ENCODE peak calls at places on chromosomes 13 and 19, in four cellular contexts. K, C, T and U are unnamed samples.

GRCh38 chr19:11538232-11539036 is at the start of gene CNN1:
- DNase-seq in K (peak; percentile 11), C (peak; percentile 72), T (peak; percentile 90), U (peak; percentile 51)

GRCh38 chr13:93169980-93170379 is 56.6 kb upstream of the GPC6 start:
- DNase-seq in K (no peak), C (no peak), T (peak; percentile 97), U (no peak)

GRCh38 chr19:29569038-29569911 is 36.8 kb upstream of the POP4 start:
- DNase-seq in K (no peak), C (no peak), T (no peak), U (no peak)

GRCh38 chr19:17103177-17103576 is 27.6 kb downstream of the MYO9B start:
- DNase-seq in K (no peak), C (peak; percentile 26), T (peak; percentile 45), U (no peak)

GRCh38 chr19:45769821-45770191 is 754 bp upstream of the SIX5 start:
- DNase-seq in K (peak; percentile 66), C (peak; percentile 73), T (peak; percentile 38), U (no peak)

GRCh38 chr19:33863436-33863835 is 66.8 kb downstream of the KCTD15 start:
- DNase-seq in K (no peak), C (no peak), T (no peak), U (no peak)

GRCh38 chr19:23777216-23777615 is 18.5 kb upstream of the ZNF681 start:
- DNase-seq in K (no peak), C (no peak), T (no peak), U (no peak)

GRCh38 chr19:47280183-47280797 is 5.6 kb downstream of the INAFM1 start:
- DNase-seq in K (no peak), C (peak; percentile 46), T (no peak), U (no peak)

GRCh38 chr13:23928985-23929384 is 31.7 kb upstream of the C1QTNF9B start:
- DNase-seq in K (no peak), C (no peak), T (peak; percentile 90), U (peak; percentile 27)

GRCh38 chr19:45107621-45108170 is 14.7 kb downstream of the PPP1R37 start:
- DNase-seq in K (no peak), C (no peak), T (no peak), U (no peak)

GRCh38 chr19:15913384-15913783 is 15.5 kb upstream of the CYP4F2 start:
- DNase-seq in K (no peak), C (no peak), T (no peak), U (no peak)

GRCh38 chr13:105426454-105426853 is 1109.0 kb downstream of the EFNB2 start:
- DNase-seq in K (no peak), C (no peak), T (no peak), U (no peak)

GRCh38 chr19:11349171-11349570 is 2.9 kb downstream of the CCDC159 start:
- DNase-seq in K (no peak), C (no peak), T (no peak), U (no peak)

GRCh38 chr19:778910-779653 is 18.2 kb upstream of the PTBP1 start:
- DNase-seq in K (peak; percentile 60), C (no peak), T (peak; percentile 94), U (peak; percentile 87)

GRCh38 chr13:98297043-98297442 is 120.0 kb upstream of the RNF113B start:
- DNase-seq in K (no peak), C (no peak), T (no peak), U (no peak)

GRCh38 chr13:93227280-93227905 is 786 bp downstream of the GPC6 start:
- DNase-seq in K (no peak), C (peak; percentile 75), T (peak; percentile 52), U (no peak)

GRCh38 chr19:7644550-7644877 is 7.6 kb downstream of the STXBP2 start:
- DNase-seq in K (no peak), C (no peak), T (no peak), U (no peak)

GRCh38 chr19:29724102-29724641 is 9.1 kb upstream of the C19orf12 start:
- DNase-seq in K (no peak), C (peak; percentile 71), T (peak; percentile 5), U (no peak)

GRCh38 chr19:41896581-41896942 is 13.6 kb downstream of the ARHGEF1 start:
- DNase-seq in K (no peak), C (no peak), T (no peak), U (no peak)

GRCh38 chr19:30664358-30665058 is 292.3 kb downstream of the ZNF536 start:
- DNase-seq in K (peak; percentile 60), C (peak; percentile 76), T (peak; percentile 4), U (no peak)

GRCh38 chr13:37344051-37344450 is 238.6 kb upstream of the CSNK1A1L start:
- DNase-seq in K (no peak), C (no peak), T (no peak), U (no peak)

GRCh38 chr19:39131255-39131755 is 5.7 kb downstream of the PAK4 start:
- DNase-seq in K (peak; percentile 84), C (no peak), T (peak; percentile 35), U (no peak)

GRCh38 chr13:73998631-73999030 is 135.6 kb downstream of the KLF12 start:
- DNase-seq in K (no peak), C (no peak), T (no peak), U (no peak)

GRCh38 chr13:93284056-93284455 is 57.4 kb downstream of the GPC6 start:
- DNase-seq in K (no peak), C (no peak), T (no peak), U (no peak)

GRCh38 chr13:21852043-21852442 is 181.2 kb downstream of the FGF9 start:
- DNase-seq in K (no peak), C (no peak), T (peak; percentile 9), U (no peak)

GRCh38 chr13:73870036-73870741 is 264.0 kb downstream of the KLF12 start:
- DNase-seq in K (no peak), C (no peak), T (peak; percentile 42), U (no peak)

GRCh38 chr13:32840840-32841713 is 175.1 kb upstream of the KL start:
- DNase-seq in K (peak; percentile 71), C (no peak), T (no peak), U (no peak)

GRCh38 chr13:39602614-39603366 is at the start of gene LHFPL6:
- DNase-seq in K (peak; percentile 76), C (peak; percentile 90), T (peak; percentile 77), U (no peak)

DNA sequence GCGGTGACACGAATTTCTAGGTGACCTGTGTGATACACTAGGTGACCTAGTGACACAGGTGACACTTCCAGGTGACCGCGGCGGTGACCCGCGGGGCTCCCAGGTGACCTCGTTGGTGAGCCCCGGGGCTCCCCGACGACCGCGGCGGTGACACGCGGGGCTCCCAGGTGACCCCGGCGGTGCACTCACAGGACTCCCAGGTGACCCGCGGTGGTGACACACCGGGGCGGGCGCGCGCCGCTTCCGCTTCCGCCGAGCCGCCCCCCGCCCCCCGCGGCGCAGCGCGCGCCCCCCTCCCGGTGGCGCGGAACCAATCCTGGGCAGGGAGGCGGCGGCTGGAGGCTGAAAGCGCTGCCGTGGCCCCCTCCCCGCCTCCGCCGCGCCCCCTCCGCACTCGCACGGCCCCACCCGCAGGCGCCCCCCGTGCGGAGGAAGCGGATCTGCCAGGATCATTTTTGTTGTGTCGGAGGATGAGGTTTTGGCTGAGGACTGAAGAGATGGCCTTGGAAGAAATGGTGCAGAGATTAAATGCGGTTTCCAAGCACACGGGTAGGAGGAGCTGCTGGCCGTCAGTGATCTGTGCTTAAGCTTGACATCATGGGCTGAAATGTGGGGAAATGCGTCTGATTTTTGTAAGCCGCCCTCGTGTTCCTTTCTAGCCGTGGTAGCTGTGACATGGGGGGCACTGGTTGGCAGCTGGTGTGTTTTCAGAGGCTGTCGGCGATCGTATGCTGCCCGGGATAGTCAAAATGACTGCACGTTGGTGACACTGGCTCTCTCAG is at the start of gene MCF2L:
- DNase-seq in K (peak; percentile 68), C (peak; percentile 68), T (peak; percentile 31), U (no peak)
- TF ChIP-seq CTCF in K (no peak), C (peak; percentile 33), T (peak; percentile 26), U (peak; percentile 21)

GRCh38 chr19:19297759-19298158 is 22.6 kb downstream of the SUGP1 start:
- DNase-seq in K (no peak), C (no peak), T (no peak), U (no peak)
- H3K36me3 ChIP-seq in K (peaks cover 30% of the 10 kb centered on the region), C (no peaks in the 10 kb centered on the region), T (peaks cover 50% of the 10 kb centered on the region), U (peaks cover 16% of the 10 kb centered on the region)

GRCh38 chr13:24985102-24985501 is 110.8 kb upstream of the PABPC3 start:
- DNase-seq in K (no peak), C (peak; percentile 42), T (no peak), U (no peak)
- TF ChIP-seq CTCF in K (no peak), C (peak; percentile 47), T (no peak), U (no peak)

DNA sequence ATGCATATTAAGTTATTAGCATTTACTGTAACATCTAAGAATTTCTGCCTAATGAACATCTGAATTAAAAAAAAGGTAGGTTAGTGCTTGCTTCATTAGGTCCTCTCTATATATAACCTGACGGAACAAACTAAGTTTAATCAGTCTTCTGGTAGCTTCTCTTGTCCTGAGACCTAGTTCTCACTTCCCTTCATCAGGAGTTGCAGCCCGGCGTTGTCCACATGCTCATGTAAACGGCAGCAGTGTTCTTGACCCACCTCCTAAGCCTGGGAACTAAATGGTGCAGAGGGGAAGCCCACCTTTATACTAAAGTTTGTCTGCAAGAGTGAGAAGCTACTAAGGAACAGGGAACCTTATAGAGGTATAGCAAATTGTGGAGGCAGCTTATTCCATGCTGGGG is 31.9 kb upstream of the CPB2 start:
- DNase-seq in K (no peak), C (no peak), T (no peak), U (no peak)
- H3K36me3 ChIP-seq in K (no peaks in the 10 kb centered on the region), C (no peaks in the 10 kb centered on the region), T (no peaks in the 10 kb centered on the region), U (no peaks in the 10 kb centered on the region)

GRCh38 chr19:40305403-40305802 is 20.3 kb upstream of the AKT2 start:
- DNase-seq in K (peak; percentile 72), C (peak; percentile 90), T (peak; percentile 90), U (peak; percentile 26)
- TF ChIP-seq CTCF in K (peak; percentile 71), C (peak; percentile 88), T (peak; percentile 90), U (peak; percentile 77)

DNA sequence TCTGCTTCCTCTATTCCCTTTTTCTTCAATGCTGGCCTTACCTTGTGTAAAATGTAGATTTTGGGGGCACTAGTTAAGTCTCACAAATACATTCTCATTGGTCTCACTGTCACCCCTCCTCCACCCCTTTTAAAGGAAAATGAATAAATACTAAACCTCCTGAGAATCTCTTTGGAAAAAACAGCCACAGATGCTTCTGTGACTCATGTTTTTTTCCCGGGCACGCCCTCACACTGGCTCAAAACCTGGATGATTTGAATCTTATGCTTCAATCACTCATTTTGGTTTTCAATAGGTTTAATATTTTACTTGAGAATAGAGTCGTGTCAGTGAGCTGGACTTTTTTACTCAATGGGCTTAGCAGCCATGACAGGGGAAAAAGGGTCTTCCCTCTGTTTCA is 66.0 kb upstream of the MED4 start:
- DNase-seq in K (no peak), C (no peak), T (no peak), U (no peak)
- H3K36me3 ChIP-seq in K (no peaks in the 10 kb centered on the region), C (no peaks in the 10 kb centered on the region), T (no peaks in the 10 kb centered on the region), U (no peaks in the 10 kb centered on the region)

DNA sequence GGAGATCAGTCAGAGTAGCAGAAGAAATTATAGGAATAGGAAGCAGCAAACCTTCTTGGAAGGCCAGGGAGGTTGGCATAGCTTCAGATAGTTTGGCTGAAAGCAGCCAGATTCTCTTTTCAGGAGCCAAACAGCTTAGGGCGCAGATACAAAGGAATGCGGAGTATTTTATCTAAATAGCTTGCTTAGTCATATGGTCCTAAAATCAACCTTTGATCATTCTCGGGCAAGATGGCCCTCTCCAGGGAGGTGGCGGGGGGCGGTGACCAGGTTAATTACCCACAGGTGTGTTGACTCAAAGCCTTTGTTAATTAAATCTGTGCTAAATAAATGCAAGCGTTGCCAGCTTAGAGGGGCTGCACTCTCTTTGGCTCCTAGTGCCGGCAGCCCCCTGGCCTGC is 12.5 kb upstream of the NCR1 start:
- DNase-seq in K (no peak), C (no peak), T (no peak), U (no peak)
- TF ChIP-seq CTCF in K (no peak), C (no peak), T (no peak), U (no peak)

GRCh38 chr19:54125713-54126112 is 10.2 kb downstream of the PRPF31 start:
- DNase-seq in K (no peak), C (no peak), T (no peak), U (no peak)
- H3K36me3 ChIP-seq in K (peaks cover 81% of the 10 kb centered on the region), C (no peaks in the 10 kb centered on the region), T (peaks cover 75% of the 10 kb centered on the region), U (peaks cover 38% of the 10 kb centered on the region)